ENCODE peak calls at places on chromosome 16, in ten cellular contexts. One of them, this sample, is unnamed.

GRCh38 chr16:73713301-73713700 is 583.3 kb upstream of the PSMD7 start:
- DNase-seq in H9: no peak
- DNase-seq in heart right ventricle: no peak
- DNase-seq in right cardiac atrium: no peak
- DNase-seq in ovary: no peak
- DNase-seq in SJCRH30: no peak
- DNase-seq in lung: no peak
- DNase-seq in neuronal stem cell: no peak
- DNase-seq in tibial nerve: no peak
- DNase-seq in WERI-Rb-1: no peak
- DNase-seq in this sample: no peak

GRCh38 chr16:2157480-2158261 is 2.1 kb downstream of the TRAF7 start:
- DNase-seq in heart right ventricle: no peak
- DNase-seq in ovary: no peak
- DNase-seq in SJCRH30: no peak
- DNase-seq in WERI-Rb-1: no peak
- DNase-seq in H9: no peak
- DNase-seq in neuronal stem cell: no peak
- DNase-seq in tibial nerve: no peak
- DNase-seq in lung: no peak
- DNase-seq in right cardiac atrium: no peak
- DNase-seq in this sample: no peak

GRCh38 chr16:9007177-9007794 is 43.6 kb upstream of the USP7 start:
- DNase-seq in heart right ventricle: no peak
- DNase-seq in lung: no peak
- DNase-seq in tibial nerve: no peak
- DNase-seq in right cardiac atrium: no peak
- DNase-seq in ovary: no peak
- DNase-seq in H9: no peak
- DNase-seq in neuronal stem cell: no peak
- DNase-seq in SJCRH30: peak; percentile 22
- DNase-seq in WERI-Rb-1: no peak
- DNase-seq in this sample: no peak

GRCh38 chr16:13997933-13998332 is 73.2 kb upstream of the MRTFB start:
- DNase-seq in heart right ventricle: no peak
- DNase-seq in lung: no peak
- DNase-seq in H9: no peak
- DNase-seq in SJCRH30: peak; percentile 70
- DNase-seq in right cardiac atrium: no peak
- DNase-seq in WERI-Rb-1: no peak
- DNase-seq in neuronal stem cell: no peak
- DNase-seq in ovary: no peak
- DNase-seq in tibial nerve: no peak
- DNase-seq in this sample: no peak

GRCh38 chr16:56610017-56610608 is 1.7 kb downstream of the MT2A start:
- DNase-seq in heart right ventricle: no peak
- DNase-seq in lung: peak; percentile 58
- DNase-seq in H9: no peak
- DNase-seq in tibial nerve: peak; percentile 48
- DNase-seq in right cardiac atrium: peak; percentile 77
- DNase-seq in WERI-Rb-1: no peak
- DNase-seq in ovary: peak; percentile 51
- DNase-seq in SJCRH30: peak; percentile 69
- DNase-seq in neuronal stem cell: no peak
- DNase-seq in this sample: peak; percentile 74

GRCh38 chr16:4850211-4850610 is 2.9 kb downstream of the UBN1 start:
- DNase-seq in tibial nerve: no peak
- DNase-seq in neuronal stem cell: no peak
- DNase-seq in WERI-Rb-1: no peak
- DNase-seq in heart right ventricle: no peak
- DNase-seq in SJCRH30: no peak
- DNase-seq in lung: no peak
- DNase-seq in right cardiac atrium: no peak
- DNase-seq in H9: no peak
- DNase-seq in ovary: no peak
- DNase-seq in this sample: no peak

GRCh38 chr16:69567031-69567680 is 1.4 kb downstream of the NFAT5 start:
- DNase-seq in right cardiac atrium: no peak
- DNase-seq in tibial nerve: no peak
- DNase-seq in SJCRH30: no peak
- DNase-seq in heart right ventricle: no peak
- DNase-seq in lung: no peak
- DNase-seq in H9: peak; percentile 39
- DNase-seq in neuronal stem cell: no peak
- DNase-seq in ovary: no peak
- DNase-seq in WERI-Rb-1: no peak
- DNase-seq in this sample: no peak

GRCh38 chr16:55508941-55509920 is at the start of gene LPCAT2:
- DNase-seq in SJCRH30: peak; percentile 90
- DNase-seq in heart right ventricle: peak; percentile 90
- DNase-seq in WERI-Rb-1: peak; percentile 89
- DNase-seq in ovary: peak; percentile 92
- DNase-seq in H9: peak; percentile 93
- DNase-seq in right cardiac atrium: peak; percentile 96
- DNase-seq in neuronal stem cell: peak; percentile 76
- DNase-seq in lung: peak; percentile 89
- DNase-seq in tibial nerve: peak; percentile 90
- DNase-seq in this sample: peak; percentile 85

GRCh38 chr16:67115649-67116048 is 5.9 kb downstream of the PHAF1 start:
- DNase-seq in right cardiac atrium: no peak
- DNase-seq in neuronal stem cell: no peak
- DNase-seq in ovary: no peak
- DNase-seq in H9: no peak
- DNase-seq in WERI-Rb-1: no peak
- DNase-seq in SJCRH30: no peak
- DNase-seq in tibial nerve: no peak
- DNase-seq in lung: no peak
- DNase-seq in heart right ventricle: no peak
- DNase-seq in this sample: no peak

GRCh38 chr16:51982715-51983680 is 563.9 kb downstream of the TOX3 start:
- DNase-seq in ovary: peak; percentile 19
- DNase-seq in heart right ventricle: no peak
- DNase-seq in neuronal stem cell: peak; percentile 66
- DNase-seq in lung: peak; percentile 53
- DNase-seq in tibial nerve: peak; percentile 34
- DNase-seq in right cardiac atrium: no peak
- DNase-seq in H9: peak; percentile 42
- DNase-seq in WERI-Rb-1: peak; percentile 50
- DNase-seq in SJCRH30: peak; percentile 82
- DNase-seq in this sample: no peak

GRCh38 chr16:57531635-57532220 is 4.6 kb downstream of the CCDC102A start:
- DNase-seq in right cardiac atrium: no peak
- DNase-seq in H9: peak; percentile 12
- DNase-seq in lung: no peak
- DNase-seq in heart right ventricle: no peak
- DNase-seq in SJCRH30: no peak
- DNase-seq in tibial nerve: no peak
- DNase-seq in ovary: no peak
- DNase-seq in neuronal stem cell: no peak
- DNase-seq in WERI-Rb-1: peak; percentile 1
- DNase-seq in this sample: no peak

GRCh38 chr16:11706180-11706742 is 36.4 kb downstream of the TXNDC11 start:
- DNase-seq in ovary: no peak
- DNase-seq in neuronal stem cell: no peak
- DNase-seq in WERI-Rb-1: no peak
- DNase-seq in tibial nerve: no peak
- DNase-seq in heart right ventricle: peak; percentile 32
- DNase-seq in right cardiac atrium: peak; percentile 57
- DNase-seq in H9: no peak
- DNase-seq in lung: no peak
- DNase-seq in SJCRH30: no peak
- DNase-seq in this sample: peak; percentile 47

GRCh38 chr16:53097190-53097589 is 42.4 kb downstream of the CHD9 start:
- DNase-seq in heart right ventricle: no peak
- DNase-seq in WERI-Rb-1: no peak
- DNase-seq in H9: no peak
- DNase-seq in right cardiac atrium: no peak
- DNase-seq in ovary: no peak
- DNase-seq in tibial nerve: no peak
- DNase-seq in neuronal stem cell: no peak
- DNase-seq in SJCRH30: no peak
- DNase-seq in lung: no peak
- DNase-seq in this sample: no peak
- H3K27ac ChIP-seq in heart right ventricle: no peak overlapping the region
- H3K27ac ChIP-seq in WERI-Rb-1: no peak overlapping the region
- H3K27ac ChIP-seq in H9: no peak overlapping the region
- H3K27ac ChIP-seq in right cardiac atrium: no peak overlapping the region
- H3K27ac ChIP-seq in ovary: no peak overlapping the region
- H3K27ac ChIP-seq in tibial nerve: no peak overlapping the region
- H3K27ac ChIP-seq in neuronal stem cell: no peak overlapping the region
- H3K27ac ChIP-seq in SJCRH30: no peak overlapping the region
- H3K27ac ChIP-seq in lung: no peak overlapping the region
- H3K27ac ChIP-seq in this sample: no peak overlapping the region

DNA sequence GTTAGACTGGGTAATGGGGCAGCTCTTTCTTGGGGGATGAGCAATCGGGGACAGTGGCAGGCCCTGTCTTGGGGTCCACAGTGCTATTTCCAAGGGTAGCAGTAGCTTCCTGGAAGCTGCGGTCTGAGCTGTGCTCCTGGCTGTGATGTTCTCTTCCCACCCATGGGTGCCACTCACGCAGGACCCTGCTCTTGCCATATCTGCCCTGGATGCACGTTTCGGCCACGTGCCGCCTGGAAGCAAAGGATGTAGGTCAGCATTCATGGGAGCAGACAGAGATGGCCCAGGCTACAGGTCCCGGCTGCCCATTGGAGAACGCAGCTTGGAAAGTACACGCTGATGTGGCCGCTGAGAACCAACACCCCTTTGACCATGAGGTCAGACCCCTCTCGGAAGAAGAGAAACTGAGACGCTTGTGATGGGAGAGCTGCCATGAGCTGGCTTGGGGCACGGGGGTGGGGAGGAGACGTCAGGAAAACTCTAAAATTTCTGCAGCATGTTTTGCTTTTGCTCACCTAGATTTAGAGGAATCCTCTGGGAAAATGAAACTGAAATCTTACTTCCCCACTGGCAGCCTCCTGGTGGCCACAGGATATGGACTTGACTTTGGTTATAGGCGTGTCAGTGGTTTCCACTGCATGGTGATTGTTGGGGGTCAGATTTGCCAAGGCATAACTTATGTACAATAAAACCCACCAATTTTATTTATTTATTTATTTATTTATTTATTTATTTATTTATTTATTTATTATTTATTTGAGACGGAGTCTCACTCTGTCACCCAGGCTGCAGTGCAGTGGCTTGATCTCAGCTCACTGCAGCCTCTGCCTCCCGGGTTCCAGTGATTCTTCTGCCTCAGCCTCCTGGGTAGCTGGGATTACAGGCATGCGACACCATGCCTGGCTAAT is 36.2 kb upstream of the IRF8 start:
- DNase-seq in WERI-Rb-1: no peak
- DNase-seq in H9: no peak
- DNase-seq in tibial nerve: no peak
- DNase-seq in neuronal stem cell: no peak
- DNase-seq in SJCRH30: no peak
- DNase-seq in ovary: no peak
- DNase-seq in lung: no peak
- DNase-seq in heart right ventricle: no peak
- DNase-seq in right cardiac atrium: no peak
- DNase-seq in this sample: no peak
- H3K27me3 ChIP-seq in WERI-Rb-1: no peaks in the 10 kb centered on the region
- H3K27me3 ChIP-seq in H9: no peaks in the 10 kb centered on the region
- H3K27me3 ChIP-seq in tibial nerve: no peaks in the 10 kb centered on the region
- H3K27me3 ChIP-seq in neuronal stem cell: no peaks in the 10 kb centered on the region
- H3K27me3 ChIP-seq in SJCRH30: no peaks in the 10 kb centered on the region
- H3K27me3 ChIP-seq in ovary: no peaks in the 10 kb centered on the region
- H3K27me3 ChIP-seq in lung: no peaks in the 10 kb centered on the region
- H3K27me3 ChIP-seq in heart right ventricle: no peaks in the 10 kb centered on the region
- H3K27me3 ChIP-seq in right cardiac atrium: no peaks in the 10 kb centered on the region
- H3K27me3 ChIP-seq in this sample: peaks cover 2% of the 10 kb centered on the region

GRCh38 chr16:74998481-74999207 is at the start of gene ZNRF1:
- DNase-seq in WERI-Rb-1: peak; percentile 89
- DNase-seq in H9: peak; percentile 89
- DNase-seq in SJCRH30: peak; percentile 80
- DNase-seq in neuronal stem cell: peak; percentile 87
- DNase-seq in ovary: peak; percentile 88
- DNase-seq in tibial nerve: peak; percentile 77
- DNase-seq in lung: peak; percentile 84
- DNase-seq in right cardiac atrium: peak; percentile 95
- DNase-seq in heart right ventricle: peak; percentile 90
- DNase-seq in this sample: peak; percentile 87

GRCh38 chr16:74999208-74999682 is 421 bp downstream of the ZNRF1 start:
- DNase-seq in ovary: peak; percentile 58
- DNase-seq in tibial nerve: no peak
- DNase-seq in lung: no peak
- DNase-seq in right cardiac atrium: peak; percentile 73
- DNase-seq in SJCRH30: peak; percentile 17
- DNase-seq in WERI-Rb-1: no peak
- DNase-seq in heart right ventricle: peak; percentile 50
- DNase-seq in neuronal stem cell: peak; percentile 29
- DNase-seq in H9: no peak
- DNase-seq in this sample: peak; percentile 49

GRCh38 chr16:74999683-75000480 is 1.1 kb downstream of the ZNRF1 start:
- DNase-seq in right cardiac atrium: peak; percentile 77
- DNase-seq in lung: peak; percentile 49
- DNase-seq in SJCRH30: peak; percentile 22
- DNase-seq in WERI-Rb-1: peak; percentile 32
- DNase-seq in H9: peak; percentile 76
- DNase-seq in tibial nerve: no peak
- DNase-seq in heart right ventricle: peak; percentile 43
- DNase-seq in ovary: peak; percentile 62
- DNase-seq in neuronal stem cell: no peak
- DNase-seq in this sample: peak; percentile 64

GRCh38 chr16:75002474-75002873 is 3.6 kb downstream of the ZNRF1 start:
- DNase-seq in WERI-Rb-1: no peak
- DNase-seq in heart right ventricle: no peak
- DNase-seq in SJCRH30: peak; percentile 51
- DNase-seq in neuronal stem cell: no peak
- DNase-seq in ovary: no peak
- DNase-seq in tibial nerve: no peak
- DNase-seq in H9: no peak
- DNase-seq in right cardiac atrium: no peak
- DNase-seq in lung: no peak
- DNase-seq in this sample: no peak

GRCh38 chr16:75000481-75001081 is 1.8 kb downstream of the ZNRF1 start:
- DNase-seq in SJCRH30: peak; percentile 38
- DNase-seq in heart right ventricle: peak; percentile 30
- DNase-seq in ovary: no peak
- DNase-seq in right cardiac atrium: peak; percentile 65
- DNase-seq in WERI-Rb-1: no peak
- DNase-seq in tibial nerve: no peak
- DNase-seq in neuronal stem cell: no peak
- DNase-seq in H9: no peak
- DNase-seq in lung: no peak
- DNase-seq in this sample: no peak
- H3K27ac ChIP-seq in SJCRH30: no peak overlapping the region
- H3K27ac ChIP-seq in heart right ventricle: peak overlapping the region; percentile 82
- H3K27ac ChIP-seq in ovary: no peak overlapping the region
- H3K27ac ChIP-seq in right cardiac atrium: peak overlapping the region; percentile 11
- H3K27ac ChIP-seq in WERI-Rb-1: no peak overlapping the region
- H3K27ac ChIP-seq in tibial nerve: no peak overlapping the region
- H3K27ac ChIP-seq in neuronal stem cell: no peak overlapping the region
- H3K27ac ChIP-seq in H9: no peak overlapping the region
- H3K27ac ChIP-seq in lung: peak overlapping the region; percentile 83
- H3K27ac ChIP-seq in this sample: peak overlapping the region; percentile 84

DNA sequence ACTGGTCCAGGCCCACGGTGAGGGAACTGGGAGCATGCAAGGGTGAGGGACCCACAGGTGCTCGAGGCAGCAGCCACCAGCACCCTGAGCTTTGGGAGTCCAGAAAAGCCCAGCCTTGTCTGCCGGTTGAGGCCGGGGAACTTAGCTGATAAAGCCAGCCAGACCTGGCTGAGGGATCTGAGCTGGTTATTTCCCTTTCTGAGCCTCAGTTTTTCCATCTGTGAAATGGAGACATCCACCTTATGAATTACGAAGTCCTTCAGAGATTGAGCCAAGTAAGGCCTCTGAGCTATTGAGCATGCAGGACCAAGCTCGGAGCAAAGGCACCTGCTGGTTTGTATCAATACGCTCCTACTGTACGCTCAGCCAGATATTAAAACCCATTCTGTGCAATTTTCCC is 13.8 kb downstream of the NECAB2 start:
- DNase-seq in ovary: no peak
- DNase-seq in neuronal stem cell: no peak
- DNase-seq in right cardiac atrium: peak; percentile 25
- DNase-seq in WERI-Rb-1: no peak
- DNase-seq in heart right ventricle: no peak
- DNase-seq in H9: no peak
- DNase-seq in tibial nerve: no peak
- DNase-seq in lung: no peak
- DNase-seq in SJCRH30: no peak
- DNase-seq in this sample: no peak
- H3K27me3 ChIP-seq in ovary: no peaks in the 10 kb centered on the region
- H3K27me3 ChIP-seq in neuronal stem cell: no peaks in the 10 kb centered on the region
- H3K27me3 ChIP-seq in right cardiac atrium: no peaks in the 10 kb centered on the region
- H3K27me3 ChIP-seq in WERI-Rb-1: no peaks in the 10 kb centered on the region
- H3K27me3 ChIP-seq in heart right ventricle: no peaks in the 10 kb centered on the region
- H3K27me3 ChIP-seq in H9: no peaks in the 10 kb centered on the region
- H3K27me3 ChIP-seq in tibial nerve: no peaks in the 10 kb centered on the region
- H3K27me3 ChIP-seq in lung: no peaks in the 10 kb centered on the region
- H3K27me3 ChIP-seq in SJCRH30: no peaks in the 10 kb centered on the region
- H3K27me3 ChIP-seq in this sample: no peaks in the 10 kb centered on the region

This sample was measured in psoas muscle.